ENCODE peak calls at places on chromosomes 11 and 22, in ten cellular contexts. U is astrocyte of the spinal cord, H is Caco-2, F is hepatocyte, V is breast epithelium, T is MCF 10A, J is psoas muscle, Z is GM06990, B is neural crest cell, Y is A549. W is an unnamed sample.

GRCh38 chr11:83272627-83273026 is 13.5 kb downstream of the CCDC90B start:
- DNase-seq in U (peak; percentile 80), H (no peak), F (no peak), V (no peak), T (no peak), J (no peak), Z (no peak), B (no peak), Y (no peak), W (no peak)

GRCh38 chr22:36860821-36861659 is at the start of gene NCF4:
- DNase-seq in U (no peak), H (no peak), F (no peak), V (no peak), T (no peak), J (peak; percentile 55), Z (peak; percentile 91), B (no peak), Y (no peak), W (peak; percentile 68)

GRCh38 chr11:50187220-50187619 is 154.5 kb downstream of the OR4C45 start:
- DNase-seq in U (no peak), H (no peak), F (no peak), V (no peak), T (no peak), J (no peak), Z (no peak), B (no peak), Y (no peak), W (no peak)

GRCh38 chr11:32312865-32313403 is 122.4 kb downstream of the WT1 start:
- DNase-seq in U (peak; percentile 50), H (peak; percentile 48), F (peak; percentile 71), V (no peak), T (peak; percentile 83), J (no peak), Z (no peak), B (no peak), Y (peak; percentile 79), W (no peak)

GRCh38 chr11:126310992-126311310 is 7.1 kb downstream of the DCPS start:
- DNase-seq in U (no peak), H (no peak), F (no peak), V (no peak), T (no peak), J (no peak), Z (no peak), B (no peak), Y (no peak), W (no peak)

GRCh38 chr22:39567135-39567946 is 3.2 kb upstream of the CACNA1I start:
- DNase-seq in U (no peak), H (no peak), F (no peak), V (no peak), T (peak; percentile 31), J (no peak), Z (no peak), B (no peak), Y (no peak), W (no peak)

GRCh38 chr11:67996051-67996450 is 7.8 kb downstream of the UNC93B1 start:
- DNase-seq in U (no peak), H (no peak), F (no peak), V (no peak), T (no peak), J (no peak), Z (no peak), B (no peak), Y (no peak), W (no peak)

GRCh38 chr11:71334191-71334590 is 81.8 kb upstream of the SHANK2 start:
- DNase-seq in U (no peak), H (peak; percentile 22), F (no peak), V (no peak), T (no peak), J (no peak), Z (no peak), B (no peak), Y (no peak), W (no peak)

GRCh38 chr22:20634560-20635226 is 127.3 kb downstream of the MED15 start:
- DNase-seq in U (no peak), H (no peak), F (no peak), V (no peak), T (no peak), J (no peak), Z (no peak), B (no peak), Y (no peak), W (no peak)

GRCh38 chr11:114156131-114156581 is 96.6 kb downstream of the ZBTB16 start:
- DNase-seq in U (no peak), H (no peak), F (no peak), V (peak; percentile 66), T (no peak), J (no peak), Z (no peak), B (no peak), Y (no peak), W (no peak)

GRCh38 chr11:36132940-36133339 is 156.3 kb downstream of the COMMD9 start:
- DNase-seq in U (no peak), H (no peak), F (no peak), V (no peak), T (no peak), J (no peak), Z (no peak), B (no peak), Y (no peak), W (no peak)

GRCh38 chr22:18970180-18970947 is 34.3 kb upstream of the PRODH start:
- DNase-seq in U (no peak), H (peak; percentile 71), F (peak; percentile 53), V (no peak), T (no peak), J (no peak), Z (no peak), B (peak; percentile 56), Y (peak; percentile 12), W (no peak)

GRCh38 chr11:116842909-116843308 is 5.5 kb upstream of the APOA1 start:
- DNase-seq in U (no peak), H (peak; percentile 95), F (peak; percentile 73), V (no peak), T (no peak), J (no peak), Z (no peak), B (no peak), Y (no peak), W (no peak)

GRCh38 chr11:109865558-109866186 is 227.5 kb upstream of the ZC3H12C start:
- DNase-seq in U (no peak), H (no peak), F (no peak), V (no peak), T (peak; percentile 4), J (no peak), Z (no peak), B (no peak), Y (no peak), W (no peak)
- TF ChIP-seq CTCF in U (no peak), H (peak; percentile 20), F (peak; percentile 23), V (no peak), T (peak; percentile 9), J (no peak), Z (peak; percentile 28), B (no peak), Y (peak; percentile 32), W (no peak)

DNA sequence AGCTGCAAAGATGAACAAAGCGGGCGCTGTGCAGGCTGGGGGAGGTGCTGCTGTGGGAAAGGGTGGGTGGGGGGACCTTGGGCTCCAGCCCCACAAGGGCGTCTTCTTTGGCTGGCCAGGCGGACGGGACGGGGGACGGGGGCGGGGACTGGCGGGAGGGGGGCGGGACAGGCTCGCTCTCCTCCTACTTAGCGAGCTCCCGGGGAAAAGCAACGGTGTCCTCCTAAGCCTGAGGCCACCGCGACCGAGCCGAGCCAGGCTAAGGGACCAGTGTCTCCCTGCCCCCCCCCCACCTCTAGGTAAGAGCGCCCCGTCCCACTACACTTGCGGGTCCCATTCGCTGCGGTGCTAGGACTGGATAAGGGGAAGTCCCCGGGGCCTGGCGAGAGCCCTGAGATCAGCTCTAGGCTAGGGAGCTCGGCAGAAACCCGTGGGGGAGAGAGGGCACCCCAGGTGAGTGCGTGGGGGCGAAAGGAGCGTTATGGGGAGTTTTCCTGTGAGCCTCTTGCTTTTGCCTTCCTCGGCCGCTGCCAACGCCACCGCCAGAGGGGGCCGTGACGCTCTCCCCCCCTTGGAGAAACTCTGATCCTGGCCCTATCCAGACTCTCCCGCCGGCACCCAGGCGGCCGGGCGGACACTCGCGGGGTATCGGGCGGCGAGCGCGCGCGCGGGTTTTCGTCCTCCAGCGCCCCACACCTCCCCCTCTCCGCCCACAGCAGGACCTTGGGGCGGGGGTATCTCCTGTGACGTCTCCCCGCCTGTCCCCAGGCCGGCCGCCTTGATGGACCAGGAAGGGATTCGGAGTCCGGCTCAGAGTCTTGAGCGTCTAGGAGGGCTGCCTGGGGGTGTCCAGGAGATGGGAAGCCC is at the start of gene PHLDB1:
- DNase-seq in U (peak; percentile 70), H (peak; percentile 85), F (peak; percentile 68), V (no peak), T (peak; percentile 61), J (peak; percentile 72), Z (peak; percentile 33), B (peak; percentile 52), Y (peak; percentile 48), W (peak; percentile 65)
- TF ChIP-seq CTCF in U (peak; percentile 68), H (peak; percentile 98), F (peak; percentile 49), V (peak; percentile 45), T (peak; percentile 61), J (peak; percentile 47), Z (peak; percentile 55), B (peak; percentile 61), Y (peak; percentile 39), W (peak; percentile 37)

DNA sequence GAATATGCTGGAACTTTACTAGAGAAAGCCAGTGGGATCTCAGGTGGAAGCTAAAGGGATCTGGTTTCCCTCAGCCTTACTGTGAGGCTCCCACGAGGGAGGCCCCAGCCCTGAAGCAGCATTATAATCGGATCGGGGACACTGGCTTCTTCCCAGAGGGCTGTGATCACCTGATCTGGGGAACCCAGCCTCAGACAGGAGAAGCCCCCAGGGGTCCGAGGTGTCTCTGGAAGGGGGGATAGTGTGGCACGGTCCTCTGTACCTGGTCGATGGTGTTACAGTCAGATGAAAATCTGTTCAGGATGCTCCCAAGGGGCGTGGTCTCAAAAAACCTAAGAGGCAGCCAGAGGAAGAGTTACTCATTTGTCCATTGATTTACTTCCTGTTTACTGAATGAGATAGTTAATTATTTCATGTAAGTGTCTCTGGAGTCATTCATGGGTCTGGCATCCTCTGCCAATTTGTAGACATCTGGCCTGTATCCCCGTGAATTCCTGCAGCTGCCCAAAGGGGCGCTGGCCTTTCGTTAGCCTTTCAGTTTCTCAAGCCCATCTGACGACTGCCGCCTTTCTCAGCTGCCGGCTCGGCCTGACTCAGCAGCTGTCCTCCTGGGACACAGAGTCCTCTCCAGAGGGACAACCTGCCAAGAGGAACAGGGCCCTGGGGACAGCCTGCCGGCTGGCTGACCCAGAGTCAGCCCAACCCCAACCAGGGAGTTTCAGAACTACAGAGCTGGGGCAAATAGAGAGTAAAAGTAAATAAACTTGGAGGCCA is 17.0 kb upstream of the KCNJ11 start:
- DNase-seq in U (peak; percentile 24), H (no peak), F (peak; percentile 70), V (peak; percentile 81), T (peak; percentile 64), J (peak; percentile 85), Z (no peak), B (no peak), Y (peak; percentile 47), W (peak; percentile 62)
- TF ChIP-seq CTCF in U (no peak), H (peak; percentile 39), F (no peak), V (peak; percentile 39), T (no peak), J (peak; percentile 46), Z (peak; percentile 27), B (no peak), Y (peak; percentile 26), W (no peak)

GRCh38 chr11:76629853-76630599 is 40.5 kb downstream of the LRRC32 start:
- DNase-seq in U (no peak), H (no peak), F (peak; percentile 52), V (no peak), T (no peak), J (peak; percentile 63), Z (no peak), B (no peak), Y (no peak), W (peak; percentile 68)
- TF ChIP-seq CTCF in U (no peak), H (no peak), F (peak; percentile 5), V (no peak), T (no peak), J (no peak), Z (no peak), B (no peak), Y (no peak), W (no peak)